ENCODE peak calls at places on chromosomes 6 and 20, in nine cellular contexts. Z is SK-N-SH, S is ovary, F is osteoblast, U is PC-3, C is heart right ventricle, K is tibial artery, A is endodermal cell, I is lung. L is an unnamed sample. For H3K27me3, the result is how much of the 10 kb centered on the place peaks cover.

GRCh38 chr20:43506238-43506637 is 1.3 kb upstream of the L3MBTL1 start:
- DNase-seq in Z (no peak), S (no peak), F (no peak), U (no peak), C (no peak), K (no peak), A (no peak), I (no peak), L (no peak)

GRCh38 chr20:48875914-48876240 is 45.6 kb upstream of the ARFGEF2 start:
- DNase-seq in Z (no peak), S (no peak), F (peak), U (no peak), C (no peak), K (peak), A (no peak), I (no peak), L (no peak)

GRCh38 chr6:74439412-74439811 is 743.4 kb downstream of the CD109 start:
- DNase-seq in Z (no peak), S (no peak), F (no peak), U (no peak), C (no peak), K (no peak), A (no peak), I (no peak), L (no peak)

GRCh38 chr20:52596261-52596660 is 375.9 kb upstream of the TSHZ2 start:
- DNase-seq in Z (no peak), S (no peak), F (no peak), U (no peak), C (no peak), K (no peak), A (no peak), I (no peak), L (no peak)

GRCh38 chr6:126170875-126171489 is 168.9 kb upstream of the CENPW start:
- DNase-seq in Z (peak), S (no peak), F (peak), U (peak), C (no peak), K (no peak), A (no peak), I (no peak), L (no peak)

GRCh38 chr20:45308078-45308778 is at the start of gene MATN4:
- DNase-seq in Z (no peak), S (no peak), F (peak), U (no peak), C (peak), K (no peak), A (peak), I (peak), L (no peak)

GRCh38 chr20:23440004-23440403 is 519 bp downstream of the CSTL1 start:
- DNase-seq in Z (no peak), S (no peak), F (no peak), U (no peak), C (no peak), K (no peak), A (no peak), I (no peak), L (no peak)

GRCh38 chr20:52103469-52103910 is 88.1 kb downstream of the ZFP64 start:
- DNase-seq in Z (no peak), S (no peak), F (peak), U (no peak), C (no peak), K (no peak), A (peak), I (no peak), L (no peak)

GRCh38 chr20:32707691-32708581 is 34.2 kb upstream of the C20orf203 start:
- DNase-seq in Z (no peak), S (no peak), F (no peak), U (no peak), C (no peak), K (no peak), A (no peak), I (no peak), L (no peak)

GRCh38 chr6:125267806-125268523 is 33.8 kb downstream of the HDDC2 start:
- DNase-seq in Z (no peak), S (no peak), F (peak), U (peak), C (no peak), K (no peak), A (no peak), I (no peak), L (no peak)

GRCh38 chr6:162999575-163000285 is 272.0 kb downstream of the PACRG start:
- DNase-seq in Z (no peak), S (no peak), F (peak), U (no peak), C (no peak), K (no peak), A (no peak), I (no peak), L (no peak)

GRCh38 chr6:161694995-161695394 is 421.1 kb upstream of the AGPAT4 start:
- DNase-seq in Z (no peak), S (no peak), F (no peak), U (peak), C (no peak), K (no peak), A (peak), I (no peak), L (no peak)

DNA sequence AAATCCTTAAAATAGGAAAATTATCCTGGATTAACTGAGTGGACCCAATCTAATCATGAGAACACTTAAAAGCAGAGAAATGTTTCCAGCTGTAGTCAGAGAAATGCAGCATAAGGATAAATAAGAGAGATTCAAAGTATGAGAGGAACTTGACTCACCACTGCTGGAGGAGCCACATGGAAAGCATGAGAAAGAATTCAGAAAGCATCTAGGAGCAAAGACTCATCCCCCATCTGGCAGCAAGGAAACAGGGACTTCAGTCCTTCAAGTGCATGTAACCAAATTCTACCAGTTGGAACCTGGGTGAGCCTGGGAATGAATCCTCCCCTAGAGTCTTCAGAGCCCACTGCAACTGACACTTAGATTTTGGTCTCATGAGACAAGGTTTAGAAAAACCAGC is 33.7 kb downstream of the RNF146 start:
- DNase-seq in Z (no peak), S (no peak), F (peak), U (peak), C (no peak), K (no peak), A (peak), I (no peak), L (no peak)
- H3K4me3 ChIP-seq in Z (no peak), S (no peak), F (no peak), U (no peak), C (no peak), K (no peak), A (no peak), I (no peak), L (no peak)

GRCh38 chr20:24996449-24997195 is 4.1 kb upstream of the APMAP start:
- DNase-seq in Z (no peak), S (no peak), F (no peak), U (no peak), C (no peak), K (no peak), A (peak), I (no peak), L (no peak)

GRCh38 chr20:24994186-24994465 is 1.6 kb upstream of the APMAP start:
- DNase-seq in Z (no peak), S (no peak), F (no peak), U (no peak), C (no peak), K (no peak), A (no peak), I (no peak), L (no peak)

GRCh38 chr20:24993337-24994185 is 1.0 kb upstream of the APMAP start:
- DNase-seq in Z (no peak), S (no peak), F (no peak), U (peak), C (no peak), K (no peak), A (peak), I (no peak), L (no peak)

GRCh38 chr20:24995741-24996448 is 3.3 kb upstream of the APMAP start:
- DNase-seq in Z (no peak), S (no peak), F (no peak), U (peak), C (no peak), K (no peak), A (peak), I (no peak), L (no peak)

GRCh38 chr20:24994470-24995368 is 2.2 kb upstream of the APMAP start:
- DNase-seq in Z (peak), S (peak), F (no peak), U (peak), C (peak), K (peak), A (peak), I (peak), L (no peak)
- TF ChIP-seq CTCF in Z (peak), S (peak), F (peak), U (peak), C (peak), K (peak), A (peak), I (peak), L (peak)

DNA sequence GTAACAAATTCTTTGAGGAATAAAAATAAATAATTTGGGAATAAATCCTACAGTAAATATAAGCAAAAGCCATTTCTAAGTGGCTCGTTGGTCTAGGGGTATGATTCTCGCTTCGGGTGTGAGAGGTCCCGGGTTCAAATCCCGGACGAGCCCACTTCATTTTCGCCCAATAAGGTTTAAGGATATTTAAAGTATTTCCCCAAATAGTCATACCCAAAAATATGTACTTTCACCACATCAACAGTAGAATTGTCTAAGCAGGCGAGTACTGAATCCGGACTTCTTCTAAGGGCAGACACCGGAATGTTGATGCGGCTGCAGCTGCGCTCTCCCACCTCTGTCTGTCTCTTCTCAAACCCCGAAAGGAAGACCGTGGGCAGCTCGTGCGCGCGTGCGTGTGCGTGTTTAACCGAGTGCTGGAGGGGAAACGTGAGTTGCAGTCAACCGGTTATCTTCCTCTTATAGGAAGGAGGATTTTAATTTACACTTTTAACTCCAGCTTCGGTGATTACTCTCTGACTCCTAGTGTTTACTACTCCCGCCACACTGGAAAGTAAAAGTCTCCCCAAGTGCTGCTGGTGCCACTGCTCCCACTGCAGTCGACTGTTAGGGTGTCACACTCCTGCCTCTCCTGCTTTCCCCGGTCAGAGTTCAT is 155.7 kb upstream of the PRSS16 start:
- DNase-seq in Z (peak), S (no peak), F (peak), U (peak), C (no peak), K (no peak), A (peak), I (no peak), L (no peak)
- H3K27me3 ChIP-seq in Z (under half), S (under half), F (under half), U (under half), C (half or more), K (under half), A (under half), I (under half), L (under half)

GRCh38 chr6:84772428-84773132 is 8.2 kb upstream of the TBX18 start:
- DNase-seq in Z (peak), S (no peak), F (peak), U (no peak), C (peak), K (no peak), A (peak), I (no peak), L (no peak)

GRCh38 chr6:84773431-84774173 is 9.2 kb upstream of the TBX18 start:
- DNase-seq in Z (peak), S (no peak), F (peak), U (no peak), C (peak), K (peak), A (peak), I (no peak), L (no peak)

GRCh38 chr6:84773133-84773430 is 8.7 kb upstream of the TBX18 start:
- DNase-seq in Z (no peak), S (no peak), F (no peak), U (no peak), C (no peak), K (no peak), A (no peak), I (no peak), L (no peak)

GRCh38 chr6:84776392-84776791 is 12.0 kb upstream of the TBX18 start:
- DNase-seq in Z (no peak), S (no peak), F (no peak), U (no peak), C (no peak), K (no peak), A (no peak), I (no peak), L (no peak)

DNA sequence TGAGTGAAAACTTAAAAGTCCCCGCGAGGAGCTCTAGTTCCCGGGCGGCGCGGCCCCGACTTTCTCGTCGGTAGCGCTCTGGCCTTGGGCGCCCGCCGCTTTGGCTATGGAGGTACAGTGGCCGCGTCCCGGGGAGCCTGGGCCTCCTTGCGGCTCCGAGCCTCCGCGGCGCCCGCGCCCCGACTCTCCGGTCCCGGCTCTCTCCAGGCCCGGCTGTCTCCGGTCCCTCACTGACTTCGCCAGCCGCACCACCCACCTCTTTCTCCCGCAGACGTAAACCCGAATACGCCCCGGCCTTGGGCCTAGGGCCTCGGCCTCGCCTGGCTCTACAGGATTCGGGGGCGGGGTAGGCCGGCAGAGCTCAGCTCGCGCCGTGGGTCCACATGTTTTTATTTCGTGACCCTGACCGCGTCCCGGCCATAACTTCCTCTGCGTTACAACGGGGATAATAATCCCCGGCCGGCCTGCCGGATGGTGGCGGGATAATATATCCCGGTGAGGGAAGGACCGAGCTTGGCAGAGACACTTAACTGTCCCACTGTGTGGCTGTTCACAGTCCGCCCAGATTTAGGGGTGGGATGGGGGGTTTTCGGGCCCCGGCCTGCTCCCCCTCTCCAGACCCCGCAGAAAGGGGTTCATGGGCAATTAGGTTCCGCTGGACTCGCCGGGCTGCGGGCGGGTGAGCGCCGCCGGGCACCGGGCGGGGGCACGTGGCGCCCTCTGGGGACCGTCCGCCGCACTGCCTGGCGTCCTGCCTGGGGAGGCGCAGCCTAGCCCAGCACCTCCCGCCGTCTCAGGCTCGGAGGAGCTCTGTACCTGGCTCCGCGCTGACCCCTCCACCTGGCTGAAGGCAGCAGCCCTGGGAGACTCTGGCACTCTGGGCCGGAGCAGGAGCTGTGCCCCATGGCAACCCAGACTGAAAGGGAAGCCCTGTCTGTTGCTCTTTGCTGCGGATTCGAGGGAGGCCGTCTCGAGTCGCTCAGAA is 10.1 kb upstream of the TBX18 start:
- DNase-seq in Z (peak), S (peak), F (peak), U (no peak), C (peak), K (peak), A (peak), I (no peak), L (no peak)
- H3K4me3 ChIP-seq in Z (peak), S (peak), F (peak), U (no peak), C (peak), K (peak), A (peak), I (no peak), L (peak)

GRCh38 chr6:40583694-40584093 is 3.5 kb downstream of the LRFN2 start:
- DNase-seq in Z (no peak), S (no peak), F (no peak), U (no peak), C (no peak), K (no peak), A (no peak), I (no peak), L (no peak)

GRCh38 chr6:40584741-40585140 is 2.4 kb downstream of the LRFN2 start:
- DNase-seq in Z (no peak), S (no peak), F (no peak), U (no peak), C (no peak), K (no peak), A (no peak), I (no peak), L (no peak)

GRCh38 chr6:40585661-40586269 is 1.4 kb downstream of the LRFN2 start:
- DNase-seq in Z (peak), S (no peak), F (no peak), U (no peak), C (no peak), K (no peak), A (peak), I (no peak), L (no peak)

GRCh38 chr6:40585218-40585617 is 1.9 kb downstream of the LRFN2 start:
- DNase-seq in Z (peak), S (no peak), F (no peak), U (no peak), C (no peak), K (no peak), A (no peak), I (no peak), L (no peak)

DNA sequence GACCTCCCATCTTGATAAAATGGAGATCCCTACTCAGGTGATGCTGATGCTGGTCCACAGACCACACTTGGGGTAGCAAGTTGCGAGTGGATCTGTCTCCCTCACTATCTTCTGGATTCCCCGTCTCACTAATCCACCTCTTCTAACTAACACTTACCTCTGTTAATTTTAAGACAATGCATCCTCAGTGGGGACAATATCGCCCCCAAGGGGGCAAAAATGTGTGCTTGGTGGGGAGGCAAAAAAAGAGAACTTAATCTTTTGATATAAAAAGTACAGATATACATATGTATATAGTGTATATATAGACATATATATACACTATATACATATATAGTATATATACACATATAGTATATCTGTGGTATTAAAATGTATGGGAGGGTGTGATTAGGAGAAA is 4.3 kb downstream of the LRFN2 start:
- DNase-seq in Z (no peak), S (no peak), F (no peak), U (no peak), C (no peak), K (no peak), A (no peak), I (no peak), L (no peak)
- TF ChIP-seq CTCF in Z (peak), S (no peak), F (no peak), U (no peak), C (no peak), K (no peak), A (peak), I (no peak), L (no peak)

L was measured in esophagus squamous epithelium.